ENCODE peak calls at places on chromosomes 16 and 17, in seven cellular contexts. Y, E, Q, A, F, I and M are unnamed samples.
A peak's percentile ranks its signal among the peaks of the same experiment; 100 is the strongest.

GRCh38 chr17:1147664-1148063 is 32.1 kb downstream of the ABR start:
- DNase-seq in Y (peak; percentile 72), E (peak; percentile 58), Q (no peak), A (peak; percentile 39), F (peak; percentile 92), I (peak; percentile 91), M (no peak)

GRCh38 chr16:56649820-56650219 is 1.9 kb upstream of the MT1B start:
- DNase-seq in Y (no peak), E (no peak), Q (no peak), A (no peak), F (no peak), I (no peak), M (no peak)

GRCh38 chr17:48505788-48506187 is 25.0 kb downstream of the HOXB1 start:
- DNase-seq in Y (no peak), E (peak; percentile 96), Q (no peak), A (no peak), F (no peak), I (no peak), M (no peak)

GRCh38 chr17:5770556-5771270 is 186.4 kb upstream of the NLRP1 start:
- DNase-seq in Y (no peak), E (no peak), Q (no peak), A (no peak), F (peak; percentile 34), I (no peak), M (no peak)

GRCh38 chr17:57853695-57854094 is 3.9 kb upstream of the MRPS23 start:
- DNase-seq in Y (peak; percentile 60), E (no peak), Q (peak; percentile 73), A (no peak), F (no peak), I (no peak), M (peak; percentile 45)

GRCh38 chr17:68515238-68515637 is 3.0 kb downstream of the PRKAR1A start:
- DNase-seq in Y (no peak), E (peak; percentile 32), Q (no peak), A (no peak), F (no peak), I (no peak), M (no peak)

GRCh38 chr16:89842471-89843408 is 14.5 kb downstream of the SPIRE2 start:
- DNase-seq in Y (no peak), E (peak; percentile 68), Q (no peak), A (no peak), F (peak; percentile 56), I (peak; percentile 79), M (no peak)

GRCh38 chr16:4244254-4244812 is 2.5 kb upstream of the SRL start:
- DNase-seq in Y (no peak), E (no peak), Q (no peak), A (no peak), F (peak; percentile 52), I (peak; percentile 86), M (no peak)

GRCh38 chr16:57039148-57039812 is 49.9 kb downstream of the NLRC5 start:
- DNase-seq in Y (no peak), E (peak; percentile 58), Q (no peak), A (no peak), F (no peak), I (no peak), M (no peak)

DNA sequence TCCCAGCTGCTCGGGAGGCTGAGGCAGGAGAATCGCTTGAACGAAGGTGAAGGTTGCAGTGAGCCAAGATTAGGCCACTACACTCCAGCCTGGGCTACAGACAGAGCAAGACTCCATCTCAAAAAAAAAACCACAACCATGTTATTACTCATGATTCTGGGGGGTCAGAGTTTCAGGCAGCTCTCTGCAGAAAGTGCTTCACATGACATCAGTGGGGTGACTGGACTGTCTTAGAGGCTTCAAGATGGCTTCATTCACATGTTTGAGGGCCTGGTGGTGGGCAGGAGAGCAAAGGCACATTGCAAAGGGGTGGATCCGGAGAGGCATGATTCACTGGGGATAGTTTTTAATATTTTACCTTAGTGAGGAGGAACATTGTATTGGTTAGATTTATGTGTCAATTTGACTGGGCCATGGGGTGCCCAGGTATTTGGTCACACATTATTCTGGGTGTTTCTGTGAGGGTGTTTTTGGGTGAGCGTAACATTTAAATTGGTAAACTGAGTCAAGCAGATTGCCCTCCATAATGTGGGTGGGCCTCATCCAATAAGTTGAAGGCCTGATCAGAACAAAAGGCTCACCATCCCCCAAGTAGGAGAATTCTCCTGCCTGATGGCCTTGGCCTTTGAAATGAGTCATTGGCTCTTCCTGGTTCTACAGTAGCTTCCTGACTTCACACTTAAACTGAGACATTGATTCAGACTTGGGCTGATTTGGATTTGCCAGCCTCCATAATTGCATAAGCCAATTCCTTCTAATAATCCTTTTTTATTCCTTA is 109.8 kb downstream of the GOSR1 start:
- DNase-seq in Y (no peak), E (peak; percentile 85), Q (no peak), A (no peak), F (no peak), I (no peak), M (no peak)
- H3K36me3 ChIP-seq in Y (no peaks in the 10 kb centered on the region), E (no peaks in the 10 kb centered on the region), Q (no peaks in the 10 kb centered on the region), A (no peaks in the 10 kb centered on the region), F (no peaks in the 10 kb centered on the region), I (no peaks in the 10 kb centered on the region), M (no peaks in the 10 kb centered on the region)

GRCh38 chr17:50981279-50981678 is 115.1 kb upstream of the TOB1 start:
- DNase-seq in Y (no peak), E (no peak), Q (no peak), A (no peak), F (no peak), I (no peak), M (no peak)

GRCh38 chr17:50989149-50989548 is 123.0 kb upstream of the TOB1 start:
- DNase-seq in Y (no peak), E (no peak), Q (no peak), A (no peak), F (no peak), I (no peak), M (no peak)

GRCh38 chr17:50988427-50988826 is 122.3 kb upstream of the TOB1 start:
- DNase-seq in Y (no peak), E (no peak), Q (no peak), A (no peak), F (no peak), I (no peak), M (no peak)

GRCh38 chr17:50986989-50987660 is 121.0 kb upstream of the TOB1 start:
- DNase-seq in Y (no peak), E (peak; percentile 80), Q (no peak), A (no peak), F (no peak), I (no peak), M (no peak)
- H3K36me3 ChIP-seq in Y (peaks cover under 1% of the 10 kb centered on the region), E (peaks cover 53% of the 10 kb centered on the region), Q (peaks cover 99% of the 10 kb centered on the region), A (peaks cover 27% of the 10 kb centered on the region), F (peaks cover 9% of the 10 kb centered on the region), I (peaks cover 33% of the 10 kb centered on the region), M (no peaks in the 10 kb centered on the region)

GRCh38 chr17:38889745-38890409 is 20.0 kb downstream of the LASP1 start:
- DNase-seq in Y (no peak), E (no peak), Q (no peak), A (no peak), F (no peak), I (no peak), M (no peak)
- H3K36me3 ChIP-seq in Y (no peaks in the 10 kb centered on the region), E (peaks cover 50% of the 10 kb centered on the region), Q (peaks cover 80% of the 10 kb centered on the region), A (no peaks in the 10 kb centered on the region), F (peaks cover 24% of the 10 kb centered on the region), I (peaks cover 29% of the 10 kb centered on the region), M (no peaks in the 10 kb centered on the region)

DNA sequence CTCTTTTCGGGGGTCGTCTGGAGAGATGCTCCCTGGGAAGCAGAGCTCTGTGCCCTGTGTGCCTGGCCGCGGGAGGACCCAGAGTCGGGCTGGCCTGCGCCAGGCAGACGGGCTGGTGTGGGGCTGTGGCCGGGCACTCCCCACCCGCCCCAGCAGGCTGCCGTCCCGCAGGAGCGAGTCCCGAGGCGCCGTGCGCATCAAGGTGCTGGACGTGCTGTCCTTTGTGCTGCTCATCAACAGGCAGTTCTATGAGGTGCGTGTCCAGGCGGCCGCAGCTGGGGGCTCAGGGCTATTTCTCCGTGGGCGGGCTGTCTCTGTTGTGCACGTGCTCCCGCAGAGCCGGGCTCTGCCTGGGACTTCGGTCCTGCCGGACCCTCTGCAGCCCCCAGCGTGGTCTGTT is 15.0 kb downstream of the TSC2 start:
- DNase-seq in Y (no peak), E (no peak), Q (no peak), A (no peak), F (no peak), I (no peak), M (no peak)
- H3K36me3 ChIP-seq in Y (no peaks in the 10 kb centered on the region), E (peaks cover 5% of the 10 kb centered on the region), Q (peaks cover 59% of the 10 kb centered on the region), A (no peaks in the 10 kb centered on the region), F (peaks cover 9% of the 10 kb centered on the region), I (peaks cover 19% of the 10 kb centered on the region), M (no peaks in the 10 kb centered on the region)